ENCODE peak calls at places on chromosomes 6 and 20, in ten cellular contexts. P, Q, L, G, H, J, U, S, C and Z are unnamed samples.

GRCh38 chr20:31712112-31712553 is 10.5 kb downstream of the BCL2L1 start:
- DNase-seq in P (no peak), Q (no peak), L (no peak), G (no peak), H (no peak), J (no peak), U (peak; percentile 26), S (no peak), C (peak; percentile 87), Z (no peak)

GRCh38 chr6:26304213-26305096 is 60.5 kb upstream of the BTN3A2 start:
- DNase-seq in P (peak; percentile 35), Q (no peak), L (no peak), G (no peak), H (peak; percentile 52), J (no peak), U (peak; percentile 60), S (no peak), C (no peak), Z (peak; percentile 81)

GRCh38 chr20:5065489-5066383 is 54.0 kb downstream of the PCNA start:
- DNase-seq in P (no peak), Q (peak; percentile 88), L (peak; percentile 91), G (peak; percentile 99), H (peak; percentile 99), J (no peak), U (no peak), S (peak; percentile 97), C (no peak), Z (peak; percentile 98)

GRCh38 chr20:49283176-49283702 is 5.4 kb upstream of the ZNFX1 start:
- DNase-seq in P (no peak), Q (no peak), L (no peak), G (no peak), H (no peak), J (no peak), U (no peak), S (no peak), C (no peak), Z (no peak)

GRCh38 chr6:125220712-125221111 is 67.1 kb downstream of the TPD52L1 start:
- DNase-seq in P (no peak), Q (no peak), L (no peak), G (no peak), H (no peak), J (no peak), U (no peak), S (no peak), C (no peak), Z (no peak)

GRCh38 chr20:63086421-63087235 is 79.9 kb upstream of the BHLHE23 start:
- DNase-seq in P (no peak), Q (no peak), L (no peak), G (no peak), H (no peak), J (no peak), U (no peak), S (no peak), C (no peak), Z (no peak)

GRCh38 chr20:23641936-23642751 is 4.4 kb upstream of the CST3 start:
- DNase-seq in P (no peak), Q (peak; percentile 91), L (peak; percentile 50), G (peak; percentile 98), H (peak; percentile 87), J (no peak), U (no peak), S (peak; percentile 64), C (no peak), Z (peak; percentile 83)

GRCh38 chr6:70666726-70667125 is 957 bp upstream of the SMAP1 start:
- DNase-seq in P (no peak), Q (no peak), L (no peak), G (no peak), H (no peak), J (no peak), U (no peak), S (no peak), C (no peak), Z (no peak)

GRCh38 chr6:35084511-35085203 is 56.5 kb downstream of the TCP11 start:
- DNase-seq in P (no peak), Q (no peak), L (no peak), G (no peak), H (no peak), J (no peak), U (no peak), S (no peak), C (no peak), Z (no peak)

GRCh38 chr20:48897298-48898044 is 24.0 kb upstream of the ARFGEF2 start:
- DNase-seq in P (no peak), Q (peak; percentile 55), L (peak; percentile 47), G (peak; percentile 93), H (peak; percentile 85), J (no peak), U (no peak), S (peak; percentile 83), C (no peak), Z (peak; percentile 91)

GRCh38 chr6:10837692-10837996 is 695 bp downstream of the MAK start:
- DNase-seq in P (no peak), Q (no peak), L (no peak), G (no peak), H (peak; percentile 18), J (no peak), U (no peak), S (no peak), C (no peak), Z (no peak)